ENCODE peak calls at places on chromosomes 7 and 10, in four cellular contexts. Z, G, V and F are unnamed samples.

GRCh38 chr10:91061608-91062007 is 140.7 kb upstream of the ANKRD1 start:
- DNase-seq in G (no peak), V (no peak), Z (no peak), F (no peak)

GRCh38 chr7:134632937-134633540 is 13.6 kb upstream of the BPGM start:
- DNase-seq in G (peak), Z (peak), V (no peak), F (peak)

GRCh38 chr7:24978837-24979469 is 1.0 kb downstream of the OSBPL3 start:
- DNase-seq in G (no peak), V (no peak), Z (peak), F (no peak)

GRCh38 chr7:116687801-116688201 is 15.8 kb downstream of the MET start:
- DNase-seq in V (no peak), G (peak), Z (no peak), F (no peak)

GRCh38 chr7:22934473-22935065 is 79.4 kb downstream of the HYCC1 start:
- DNase-seq in G (peak), V (no peak), Z (no peak), F (no peak)

GRCh38 chr10:29646238-29646902 is 11.6 kb upstream of the SVIL start:
- DNase-seq in G (peak), Z (no peak), V (no peak), F (no peak)

GRCh38 chr10:92914478-92915066 is 66.3 kb downstream of the EXOC6 start:
- DNase-seq in Z (peak), G (peak), V (no peak), F (peak)

GRCh38 chr7:32104766-32105165 is 34.6 kb upstream of the PDE1C start:
- DNase-seq in Z (no peak), G (no peak), V (no peak), F (no peak)

GRCh38 chr7:194257-194995 is 2.1 kb downstream of the FAM20C start:
- DNase-seq in Z (no peak), V (no peak), G (peak), F (no peak)